ENCODE peak calls at places on chromosomes 3 and 15, in six cellular contexts. M is PC-9; V is HAP-1; R is mesenchymal stem cell; B is fibroblast of lung; D is CD8-positive, alpha-beta T cell. L is an unnamed sample.

GRCh38 chr15:95450413-95450812 is 880.1 kb upstream of the NR2F2 start:
- DNase-seq in V (no peak), D (no peak), M (no peak), B (no peak), R (no peak), L (no peak)

GRCh38 chr3:177905895-177906511 is 630.2 kb upstream of the KCNMB2 start:
- DNase-seq in M (peak; percentile 26), D (no peak), V (no peak), R (peak; percentile 64), B (peak; percentile 61), L (no peak)

GRCh38 chr3:113847664-113848461 is 9.3 kb downstream of the GRAMD1C start:
- DNase-seq in V (no peak), B (no peak), D (no peak), R (no peak), M (peak; percentile 7), L (no peak)

GRCh38 chr15:73865904-73866303 is 7.5 kb upstream of the TBC1D21 start:
- DNase-seq in D (no peak), V (peak; percentile 5), B (no peak), M (no peak), R (no peak), L (no peak)

GRCh38 chr3:124856687-124857086 is 30.5 kb downstream of the ITGB5 start:
- DNase-seq in V (no peak), M (no peak), B (no peak), R (no peak), D (no peak), L (no peak)

GRCh38 chr3:47482411-47482810 is 6.7 kb upstream of the SCAP start:
- DNase-seq in V (no peak), B (no peak), M (no peak), D (no peak), R (no peak), L (no peak)

GRCh38 chr3:196872316-196872715 is 4.6 kb downstream of the SENP5 start:
- DNase-seq in R (peak; percentile 67), D (no peak), V (no peak), B (peak; percentile 19), M (no peak), L (no peak)

GRCh38 chr15:80310776-80311175 is 58.8 kb upstream of the CTXND1 start:
- DNase-seq in D (no peak), M (no peak), R (no peak), V (no peak), B (no peak), L (no peak)

GRCh38 chr15:101153801-101154656 is 97.8 kb downstream of the CHSY1 start:
- DNase-seq in B (no peak), D (no peak), V (no peak), M (no peak), R (no peak), L (no peak)

GRCh38 chr3:134029256-134029733 is 430 bp downstream of the SLCO2A1 start:
- DNase-seq in D (no peak), V (no peak), R (peak; percentile 33), B (peak; percentile 40), M (no peak), L (no peak)

GRCh38 chr15:57554063-57554820 is 37.5 kb upstream of the MYZAP start:
- DNase-seq in V (no peak), B (no peak), M (peak; percentile 15), D (no peak), R (no peak), L (peak; percentile 62)

GRCh38 chr3:65960087-65960486 is 78.6 kb downstream of the MAGI1 start:
- DNase-seq in V (no peak), M (no peak), D (no peak), R (no peak), B (peak; percentile 40), L (no peak)

GRCh38 chr15:85097706-85098105 is 116.0 kb downstream of the PDE8A start:
- DNase-seq in V (no peak), R (no peak), M (no peak), B (no peak), D (no peak), L (no peak)

GRCh38 chr15:88814393-88814792 is 11.2 kb downstream of the ACAN start:
- DNase-seq in D (no peak), B (no peak), V (peak; percentile 31), M (no peak), R (no peak), L (peak; percentile 27)

GRCh38 chr15:57320543-57321220 is 55.6 kb upstream of the CGNL1 start:
- DNase-seq in R (peak; percentile 65), B (peak; percentile 45), D (no peak), M (no peak), V (no peak), L (peak; percentile 39)

GRCh38 chr15:80568298-80568697 is 126.8 kb upstream of the ABHD17C start:
- DNase-seq in B (peak; percentile 9), M (no peak), V (no peak), D (no peak), R (peak; percentile 36), L (no peak)

GRCh38 chr3:23017800-23018199 is 185.3 kb upstream of the UBE2E2 start:
- DNase-seq in B (no peak), V (no peak), D (no peak), R (no peak), M (peak; percentile 68), L (no peak)

GRCh38 chr3:125651246-125651645 is 55.9 kb upstream of the OSBPL11 start:
- DNase-seq in R (peak; percentile 15), D (no peak), V (no peak), B (peak; percentile 37), M (no peak), L (peak; percentile 18)

GRCh38 chr3:6250167-6250566 is 610.7 kb upstream of the GRM7 start:
- DNase-seq in V (no peak), R (no peak), B (no peak), M (no peak), D (no peak), L (no peak)

GRCh38 chr3:197478746-197479668 is 76.8 kb downstream of the BDH1 start:
- DNase-seq in M (peak; percentile 48), D (no peak), B (no peak), V (peak; percentile 27), R (no peak), L (peak; percentile 88)

GRCh38 chr15:73789491-73790240 is 36.5 kb upstream of the INSYN1 start:
- DNase-seq in R (no peak), V (no peak), D (no peak), B (no peak), M (no peak), L (no peak)

GRCh38 chr15:92677998-92678397 is 22.4 kb upstream of the FAM174B start:
- DNase-seq in M (no peak), V (no peak), R (peak; percentile 68), D (no peak), B (peak; percentile 55), L (no peak)

GRCh38 chr3:46578973-46579755 is 13.1 kb upstream of the LRRC2 start:
- DNase-seq in V (peak; percentile 29), D (no peak), M (no peak), B (no peak), R (no peak), L (peak; percentile 6)

GRCh38 chr3:14467723-14468620 is 65.6 kb downstream of the SLC6A6 start:
- DNase-seq in B (peak; percentile 37), D (peak; percentile 48), M (no peak), R (peak; percentile 48), V (peak; percentile 57), L (peak; percentile 41)

GRCh38 chr3:194132465-194133358 is 3.2 kb upstream of the HES1 start:
- DNase-seq in D (no peak), M (peak; percentile 34), V (no peak), R (peak; percentile 21), B (no peak), L (no peak)
- H3K4me1 ChIP-seq in D (peaks cover 41% of the 10 kb centered on the region), M (peaks cover 58% of the 10 kb centered on the region), V (peaks cover 32% of the 10 kb centered on the region), R (peaks cover 27% of the 10 kb centered on the region), B (peaks cover 15% of the 10 kb centered on the region), L (peaks cover 30% of the 10 kb centered on the region)

GRCh38 chr3:118980832-118981231 is 53.8 kb downstream of the IGSF11 start:
- DNase-seq in M (no peak), B (no peak), D (no peak), V (no peak), R (no peak), L (no peak)
- H3K4me1 ChIP-seq in M (no peaks in the 10 kb centered on the region), B (no peaks in the 10 kb centered on the region), D (no peaks in the 10 kb centered on the region), V (no peaks in the 10 kb centered on the region), R (peaks cover 2% of the 10 kb centered on the region), L (no peaks in the 10 kb centered on the region)

DNA sequence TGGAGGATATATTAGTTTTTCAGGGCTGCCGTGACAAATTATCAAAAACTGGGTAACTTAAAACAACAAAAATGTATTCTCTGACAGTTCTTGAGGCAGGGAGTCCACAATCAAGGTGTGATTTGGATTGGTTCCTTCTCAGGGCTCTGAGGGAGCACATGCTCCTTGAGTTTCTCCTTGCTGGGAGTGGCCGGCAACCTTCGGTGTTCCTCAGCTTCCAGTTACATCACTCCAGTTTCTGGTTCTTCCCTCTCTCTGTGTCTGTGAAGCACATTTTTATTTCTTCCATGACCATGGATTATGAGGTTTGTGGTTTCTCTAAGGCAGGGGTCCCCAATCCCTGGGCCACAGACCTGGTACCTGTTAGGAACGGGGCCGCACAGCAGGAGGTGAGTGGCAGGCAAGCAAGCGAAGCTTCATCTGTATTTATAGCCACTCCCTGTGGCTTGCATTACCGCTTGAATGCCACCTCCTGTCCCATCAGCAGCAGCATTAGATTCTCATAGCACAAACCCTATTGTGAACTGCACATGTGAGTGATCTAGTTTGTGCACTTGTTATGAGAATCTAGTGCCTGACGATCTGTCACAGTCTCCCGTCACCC is 24.3 kb downstream of the LRRC28 start:
- DNase-seq in B (no peak), R (no peak), V (no peak), M (no peak), D (no peak), L (no peak)
- H3K4me1 ChIP-seq in B (no peaks in the 10 kb centered on the region), R (no peaks in the 10 kb centered on the region), V (no peaks in the 10 kb centered on the region), M (no peaks in the 10 kb centered on the region), D (no peaks in the 10 kb centered on the region), L (no peaks in the 10 kb centered on the region)

GRCh38 chr3:16482770-16483531 is 30.5 kb downstream of the RFTN1 start:
- DNase-seq in R (peak; percentile 48), V (no peak), D (peak; percentile 24), B (no peak), M (no peak), L (no peak)
- H3K4me1 ChIP-seq in R (peaks cover 25% of the 10 kb centered on the region), V (no peaks in the 10 kb centered on the region), D (peaks cover 38% of the 10 kb centered on the region), B (peaks cover 24% of the 10 kb centered on the region), M (no peaks in the 10 kb centered on the region), L (peaks cover 25% of the 10 kb centered on the region)

GRCh38 chr3:152383136-152383606 is 114.4 kb downstream of the MBNL1 start:
- DNase-seq in R (no peak), B (no peak), D (no peak), M (no peak), V (no peak), L (no peak)
- H3K4me1 ChIP-seq in R (no peaks in the 10 kb centered on the region), B (peaks cover 11% of the 10 kb centered on the region), D (peaks cover 74% of the 10 kb centered on the region), M (peaks cover 4% of the 10 kb centered on the region), V (peaks cover 47% of the 10 kb centered on the region), L (peaks cover 52% of the 10 kb centered on the region)

L was measured in A673.